ENCODE peak calls at places on chromosomes 3 and 15, in seven cellular contexts. One of them, this sample, is unnamed.
A peak's percentile ranks its signal among the peaks of the same experiment; 100 is the strongest.

GRCh38 chr3:39278616-39278935 is 1.3 kb downstream of the CX3CR1 start:
- DNase-seq in substantia nigra: no peak
- DNase-seq in cardiac muscle cell: no peak
- DNase-seq in body of pancreas: no peak
- DNase-seq in A549: no peak
- DNase-seq in esophagus muscularis mucosa: peak; percentile 72
- DNase-seq in IMR-90: no peak
- DNase-seq in this sample: no peak

GRCh38 chr3:69865920-69866679 is 126.8 kb downstream of the MITF start:
- DNase-seq in body of pancreas: peak; percentile 86
- DNase-seq in cardiac muscle cell: peak; percentile 91
- DNase-seq in A549: no peak
- DNase-seq in substantia nigra: no peak
- DNase-seq in IMR-90: peak; percentile 23
- DNase-seq in esophagus muscularis mucosa: no peak
- DNase-seq in this sample: peak; percentile 73

GRCh38 chr15:76393614-76394013 is 57.0 kb downstream of the ISL2 start:
- DNase-seq in A549: no peak
- DNase-seq in cardiac muscle cell: no peak
- DNase-seq in substantia nigra: no peak
- DNase-seq in esophagus muscularis mucosa: no peak
- DNase-seq in IMR-90: peak; percentile 16
- DNase-seq in body of pancreas: no peak
- DNase-seq in this sample: no peak

GRCh38 chr3:136893848-136894443 is 31.9 kb downstream of the NCK1 start:
- DNase-seq in esophagus muscularis mucosa: no peak
- DNase-seq in A549: no peak
- DNase-seq in IMR-90: peak; percentile 92
- DNase-seq in substantia nigra: no peak
- DNase-seq in cardiac muscle cell: no peak
- DNase-seq in body of pancreas: no peak
- DNase-seq in this sample: no peak

GRCh38 chr3:100463646-100464155 is 28.7 kb upstream of the TMEM45A start:
- DNase-seq in A549: no peak
- DNase-seq in IMR-90: no peak
- DNase-seq in esophagus muscularis mucosa: peak; percentile 60
- DNase-seq in body of pancreas: no peak
- DNase-seq in cardiac muscle cell: no peak
- DNase-seq in substantia nigra: no peak
- DNase-seq in this sample: peak; percentile 13

GRCh38 chr3:133745981-133746721 is at the start of gene TF:
- DNase-seq in cardiac muscle cell: no peak
- DNase-seq in A549: no peak
- DNase-seq in esophagus muscularis mucosa: peak; percentile 89
- DNase-seq in substantia nigra: peak; percentile 86
- DNase-seq in body of pancreas: no peak
- DNase-seq in IMR-90: no peak
- DNase-seq in this sample: peak; percentile 60

GRCh38 chr3:32220006-32220405 is 18.5 kb upstream of the CMTM8 start:
- DNase-seq in esophagus muscularis mucosa: no peak
- DNase-seq in cardiac muscle cell: no peak
- DNase-seq in substantia nigra: no peak
- DNase-seq in body of pancreas: no peak
- DNase-seq in A549: no peak
- DNase-seq in IMR-90: no peak
- DNase-seq in this sample: no peak

GRCh38 chr3:119579366-119580147 is at the start of gene ADPRH:
- DNase-seq in A549: peak; percentile 81
- DNase-seq in body of pancreas: peak; percentile 87
- DNase-seq in IMR-90: peak; percentile 17
- DNase-seq in cardiac muscle cell: peak; percentile 81
- DNase-seq in esophagus muscularis mucosa: peak; percentile 93
- DNase-seq in substantia nigra: no peak
- DNase-seq in this sample: peak; percentile 13

GRCh38 chr3:108311797-108312196 is 15.4 kb downstream of the HHLA2 start:
- DNase-seq in cardiac muscle cell: no peak
- DNase-seq in body of pancreas: no peak
- DNase-seq in substantia nigra: no peak
- DNase-seq in IMR-90: peak; percentile 20
- DNase-seq in A549: no peak
- DNase-seq in esophagus muscularis mucosa: no peak
- DNase-seq in this sample: no peak

GRCh38 chr3:50516048-50516871 is 12.8 kb upstream of the CACNA2D2 start:
- DNase-seq in substantia nigra: no peak
- DNase-seq in cardiac muscle cell: peak; percentile 94
- DNase-seq in body of pancreas: peak; percentile 27
- DNase-seq in A549: no peak
- DNase-seq in IMR-90: no peak
- DNase-seq in esophagus muscularis mucosa: no peak
- DNase-seq in this sample: no peak

GRCh38 chr15:22257047-22257667 is 176.8 kb downstream of the OR4M2 start:
- DNase-seq in A549: peak; percentile 77
- DNase-seq in cardiac muscle cell: no peak
- DNase-seq in IMR-90: no peak
- DNase-seq in body of pancreas: no peak
- DNase-seq in substantia nigra: no peak
- DNase-seq in esophagus muscularis mucosa: no peak
- DNase-seq in this sample: no peak

GRCh38 chr15:93212578-93212977 is 123.6 kb upstream of the RGMA start:
- DNase-seq in body of pancreas: no peak
- DNase-seq in substantia nigra: no peak
- DNase-seq in esophagus muscularis mucosa: peak; percentile 80
- DNase-seq in IMR-90: no peak
- DNase-seq in A549: no peak
- DNase-seq in cardiac muscle cell: no peak
- DNase-seq in this sample: no peak

GRCh38 chr3:187807086-187807862 is 62.0 kb upstream of the BCL6 start:
- DNase-seq in A549: no peak
- DNase-seq in esophagus muscularis mucosa: no peak
- DNase-seq in IMR-90: peak; percentile 84
- DNase-seq in cardiac muscle cell: no peak
- DNase-seq in substantia nigra: no peak
- DNase-seq in body of pancreas: no peak
- DNase-seq in this sample: no peak

GRCh38 chr3:85586018-85586417 is 627.2 kb downstream of the CADM2 start:
- DNase-seq in IMR-90: no peak
- DNase-seq in A549: no peak
- DNase-seq in esophagus muscularis mucosa: no peak
- DNase-seq in cardiac muscle cell: no peak
- DNase-seq in body of pancreas: no peak
- DNase-seq in substantia nigra: no peak
- DNase-seq in this sample: no peak

GRCh38 chr3:9175421-9175820 is 74.0 kb downstream of the SRGAP3 start:
- DNase-seq in A549: peak; percentile 47
- DNase-seq in substantia nigra: no peak
- DNase-seq in body of pancreas: peak; percentile 75
- DNase-seq in cardiac muscle cell: no peak
- DNase-seq in IMR-90: no peak
- DNase-seq in esophagus muscularis mucosa: no peak
- DNase-seq in this sample: no peak

GRCh38 chr3:195012100-195012499 is 258.9 kb downstream of the XXYLT1 start:
- DNase-seq in IMR-90: no peak
- DNase-seq in esophagus muscularis mucosa: no peak
- DNase-seq in cardiac muscle cell: no peak
- DNase-seq in substantia nigra: no peak
- DNase-seq in A549: no peak
- DNase-seq in body of pancreas: no peak
- DNase-seq in this sample: no peak

GRCh38 chr3:63654931-63655330 is 2.5 kb downstream of the SNTN start:
- DNase-seq in A549: no peak
- DNase-seq in substantia nigra: no peak
- DNase-seq in body of pancreas: no peak
- DNase-seq in IMR-90: no peak
- DNase-seq in esophagus muscularis mucosa: no peak
- DNase-seq in cardiac muscle cell: no peak
- DNase-seq in this sample: no peak

GRCh38 chr3:43353923-43354670 is 67.8 kb downstream of the SNRK start:
- DNase-seq in IMR-90: no peak
- DNase-seq in body of pancreas: no peak
- DNase-seq in esophagus muscularis mucosa: peak; percentile 31
- DNase-seq in cardiac muscle cell: no peak
- DNase-seq in A549: no peak
- DNase-seq in substantia nigra: no peak
- DNase-seq in this sample: no peak

GRCh38 chr3:45088959-45089358 is 57.2 kb downstream of the CDCP1 start:
- DNase-seq in A549: no peak
- DNase-seq in IMR-90: no peak
- DNase-seq in substantia nigra: no peak
- DNase-seq in body of pancreas: peak; percentile 21
- DNase-seq in esophagus muscularis mucosa: no peak
- DNase-seq in cardiac muscle cell: no peak
- DNase-seq in this sample: peak; percentile 55

DNA sequence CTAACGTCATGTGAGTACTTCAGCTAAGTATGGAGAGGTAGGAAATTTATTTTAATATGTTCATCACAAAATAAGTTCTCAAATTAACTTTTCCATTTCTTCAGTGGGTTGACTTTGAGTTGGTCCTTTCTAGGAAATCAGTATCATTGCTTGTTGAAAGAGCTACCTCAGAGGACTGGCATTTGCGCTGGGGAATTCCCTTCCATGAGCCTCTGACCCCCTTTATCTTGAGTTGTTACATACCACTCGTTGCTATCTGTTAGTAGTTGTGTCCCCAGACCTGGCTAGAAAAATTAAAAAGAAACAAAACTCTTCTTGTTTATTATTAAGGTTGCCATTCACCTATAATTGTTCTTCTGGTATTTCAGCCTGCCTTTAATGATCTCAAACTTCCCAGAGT is 96.8 kb upstream of the ROBO2 start:
- DNase-seq in cardiac muscle cell: peak; percentile 71
- DNase-seq in A549: no peak
- DNase-seq in IMR-90: peak; percentile 50
- DNase-seq in substantia nigra: no peak
- DNase-seq in body of pancreas: peak; percentile 17
- DNase-seq in esophagus muscularis mucosa: no peak
- DNase-seq in this sample: no peak
- H3K27ac ChIP-seq in cardiac muscle cell: peak overlapping the region; percentile 81
- H3K27ac ChIP-seq in A549: no peak overlapping the region
- H3K27ac ChIP-seq in IMR-90: no peak overlapping the region
- H3K27ac ChIP-seq in substantia nigra: no peak overlapping the region
- H3K27ac ChIP-seq in body of pancreas: peak overlapping the region; percentile 18
- H3K27ac ChIP-seq in esophagus muscularis mucosa: no peak overlapping the region
- H3K27ac ChIP-seq in this sample: no peak overlapping the region

GRCh38 chr3:52526151-52526561 is 7.5 kb downstream of the NT5DC2 start:
- DNase-seq in substantia nigra: no peak
- DNase-seq in A549: no peak
- DNase-seq in cardiac muscle cell: no peak
- DNase-seq in body of pancreas: peak; percentile 24
- DNase-seq in IMR-90: no peak
- DNase-seq in esophagus muscularis mucosa: no peak
- DNase-seq in this sample: no peak
- H3K27ac ChIP-seq in substantia nigra: no peak overlapping the region
- H3K27ac ChIP-seq in A549: no peak overlapping the region
- H3K27ac ChIP-seq in cardiac muscle cell: peak overlapping the region; percentile 30
- H3K27ac ChIP-seq in body of pancreas: no peak overlapping the region
- H3K27ac ChIP-seq in IMR-90: no peak overlapping the region
- H3K27ac ChIP-seq in esophagus muscularis mucosa: peak overlapping the region; percentile 39
- H3K27ac ChIP-seq in this sample: peak overlapping the region; percentile 87

GRCh38 chr3:66338927-66339326 is 118.1 kb downstream of the SLC25A26 start:
- DNase-seq in substantia nigra: no peak
- DNase-seq in IMR-90: peak; percentile 85
- DNase-seq in A549: no peak
- DNase-seq in body of pancreas: no peak
- DNase-seq in cardiac muscle cell: no peak
- DNase-seq in esophagus muscularis mucosa: no peak
- DNase-seq in this sample: no peak

GRCh38 chr3:66336358-66336766 is 115.6 kb downstream of the SLC25A26 start:
- DNase-seq in body of pancreas: no peak
- DNase-seq in A549: no peak
- DNase-seq in cardiac muscle cell: no peak
- DNase-seq in esophagus muscularis mucosa: no peak
- DNase-seq in IMR-90: peak; percentile 87
- DNase-seq in substantia nigra: no peak
- DNase-seq in this sample: no peak

GRCh38 chr3:66335671-66336070 is 114.9 kb downstream of the SLC25A26 start:
- DNase-seq in esophagus muscularis mucosa: no peak
- DNase-seq in IMR-90: no peak
- DNase-seq in substantia nigra: no peak
- DNase-seq in body of pancreas: no peak
- DNase-seq in A549: no peak
- DNase-seq in cardiac muscle cell: no peak
- DNase-seq in this sample: no peak
- H3K27ac ChIP-seq in esophagus muscularis mucosa: no peak overlapping the region
- H3K27ac ChIP-seq in IMR-90: no peak overlapping the region
- H3K27ac ChIP-seq in substantia nigra: no peak overlapping the region
- H3K27ac ChIP-seq in body of pancreas: no peak overlapping the region
- H3K27ac ChIP-seq in A549: no peak overlapping the region
- H3K27ac ChIP-seq in cardiac muscle cell: no peak overlapping the region
- H3K27ac ChIP-seq in this sample: no peak overlapping the region

DNA sequence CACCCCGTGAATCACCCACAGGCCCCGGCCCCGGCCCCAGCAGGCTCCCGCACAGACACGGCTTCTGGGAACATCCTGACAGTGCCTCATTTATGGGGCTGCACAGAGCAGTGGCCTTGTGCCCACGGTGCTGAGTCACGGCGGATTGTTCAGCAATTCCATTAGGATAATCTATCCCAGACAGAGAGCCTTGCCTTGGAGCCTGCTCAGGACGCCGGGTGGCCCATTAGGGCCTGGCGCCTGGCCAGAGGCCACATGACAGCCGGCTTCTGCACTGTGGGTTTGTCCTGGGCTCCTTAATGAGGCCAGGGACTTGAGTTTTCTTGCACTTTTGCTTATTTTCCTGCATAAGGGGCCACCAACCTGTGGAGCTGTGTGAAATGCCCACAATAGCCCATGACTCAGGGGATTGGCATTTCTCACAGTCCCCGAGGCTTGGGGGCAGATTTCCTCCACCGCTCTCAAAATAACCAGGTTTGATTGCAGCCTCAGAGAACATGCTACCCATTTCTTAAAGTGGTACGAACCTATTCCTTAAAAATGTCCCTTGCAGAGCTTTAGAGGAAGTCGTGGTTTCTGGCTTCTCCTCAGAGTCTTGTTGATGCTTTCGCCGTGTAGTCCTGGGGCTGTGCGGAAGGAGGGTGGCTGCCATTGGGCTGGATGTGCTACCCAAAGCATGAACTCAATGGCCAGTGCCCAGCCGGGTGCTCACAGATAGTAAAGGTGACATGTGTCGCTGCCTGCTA is 19.0 kb downstream of the SYNM start:
- DNase-seq in body of pancreas: peak; percentile 82
- DNase-seq in A549: peak; percentile 94
- DNase-seq in IMR-90: peak; percentile 96
- DNase-seq in esophagus muscularis mucosa: no peak
- DNase-seq in substantia nigra: peak; percentile 85
- DNase-seq in cardiac muscle cell: peak; percentile 85
- DNase-seq in this sample: peak; percentile 65
- H3K27ac ChIP-seq in body of pancreas: peak overlapping the region; percentile 48
- H3K27ac ChIP-seq in A549: peak overlapping the region; percentile 96
- H3K27ac ChIP-seq in IMR-90: peak overlapping the region; percentile 91
- H3K27ac ChIP-seq in esophagus muscularis mucosa: peak overlapping the region; percentile 98
- H3K27ac ChIP-seq in substantia nigra: peak overlapping the region; percentile 93
- H3K27ac ChIP-seq in cardiac muscle cell: peak overlapping the region; percentile 98
- H3K27ac ChIP-seq in this sample: peak overlapping the region; percentile 87

DNA sequence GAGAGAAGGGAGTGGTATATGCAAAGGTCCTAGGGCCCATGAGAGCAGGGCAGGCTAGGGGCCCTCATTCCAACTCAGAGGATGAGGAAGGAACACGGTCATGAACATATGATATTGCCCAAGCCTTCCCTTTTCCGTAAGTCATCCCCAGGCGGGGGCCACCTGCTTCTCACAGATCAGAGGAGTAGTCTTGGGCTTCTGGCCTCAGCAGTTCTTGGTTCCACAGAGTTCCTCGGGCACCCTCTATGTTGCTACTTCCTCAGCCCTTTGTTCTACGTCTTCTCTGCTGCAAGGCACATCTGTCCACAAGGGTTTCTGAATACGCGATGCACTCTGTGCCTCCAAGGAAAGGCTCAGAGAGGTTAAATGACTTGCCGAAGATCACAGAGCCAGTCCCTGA is 25.3 kb downstream of the EPHB3 start:
- DNase-seq in body of pancreas: no peak
- DNase-seq in esophagus muscularis mucosa: no peak
- DNase-seq in A549: no peak
- DNase-seq in cardiac muscle cell: no peak
- DNase-seq in substantia nigra: no peak
- DNase-seq in IMR-90: no peak
- DNase-seq in this sample: no peak
- H3K27ac ChIP-seq in body of pancreas: no peak overlapping the region
- H3K27ac ChIP-seq in esophagus muscularis mucosa: no peak overlapping the region
- H3K27ac ChIP-seq in A549: no peak overlapping the region
- H3K27ac ChIP-seq in cardiac muscle cell: no peak overlapping the region
- H3K27ac ChIP-seq in substantia nigra: no peak overlapping the region
- H3K27ac ChIP-seq in IMR-90: no peak overlapping the region
- H3K27ac ChIP-seq in this sample: no peak overlapping the region

This sample was measured in caudate nucleus.